ENCODE peak calls at places on chromosomes 4 and X, in seven cellular contexts. Y is A549; H is right cardiac atrium; F is astrocyte; A is A673; U is CD8-positive, alpha-beta T cell; V is transverse colon. Q is an unnamed sample. For H3K4me1, the result is how much of the 10 kb centered on the place peaks cover.

GRCh38 chr4:122921300-122921699 is 1.1 kb downstream of the NUDT6 start:
- DNase-seq in Y (no peak), A (no peak), H (no peak), F (no peak), V (no peak), U (no peak), Q (no peak)

GRCh38 chr4:8765084-8765483 is 106.6 kb downstream of the HMX1 start:
- DNase-seq in U (no peak), A (no peak), F (no peak), V (no peak), H (no peak), Y (no peak), Q (no peak)

GRCh38 chrX:1537031-1537715 is at the start of gene P2RY8:
- DNase-seq in V (peak), H (peak), F (no peak), U (peak), A (peak), Y (peak), Q (peak)

GRCh38 chr4:113921089-113921842 is 58.2 kb downstream of the ARSJ start:
- DNase-seq in F (peak), A (peak), U (no peak), Y (no peak), V (no peak), H (no peak), Q (no peak)

GRCh38 chr4:73593631-73594241 is 26.5 kb downstream of the RASSF6 start:
- DNase-seq in U (no peak), H (no peak), A (no peak), F (no peak), V (no peak), Y (no peak), Q (no peak)

GRCh38 chrX:25941559-25942250 is 196.4 kb upstream of the MAGEB18 start:
- DNase-seq in Y (no peak), V (no peak), F (peak), A (no peak), H (no peak), U (no peak), Q (no peak)

GRCh38 chr4:154490589-154491340 is 834 bp downstream of the DCHS2 start:
- DNase-seq in F (no peak), V (peak), A (no peak), H (no peak), Y (peak), U (no peak), Q (peak)

GRCh38 chr4:141486375-141486997 is 149.9 kb upstream of the IL15 start:
- DNase-seq in H (no peak), U (no peak), V (no peak), F (peak), A (peak), Y (no peak), Q (no peak)

GRCh38 chr4:37383579-37384229 is 139.2 kb downstream of the NWD2 start:
- DNase-seq in F (no peak), A (peak), V (peak), Y (peak), U (no peak), H (no peak), Q (no peak)

GRCh38 chr4:10722957-10723356 is 38.4 kb upstream of the CLNK start:
- DNase-seq in Y (no peak), V (no peak), F (no peak), H (no peak), A (no peak), U (no peak), Q (no peak)

GRCh38 chrX:152575331-152575730 is 62.4 kb upstream of the GABRQ start:
- DNase-seq in A (no peak), Y (no peak), H (no peak), F (peak), U (no peak), V (no peak), Q (no peak)

GRCh38 chr4:177393236-177393635 is 49.0 kb downstream of the AGA start:
- DNase-seq in H (no peak), A (no peak), U (peak), Y (no peak), V (peak), F (no peak), Q (no peak)

GRCh38 chrX:150035531-150035930 is 97.2 kb upstream of the EOLA2 start:
- DNase-seq in U (no peak), Y (peak), H (no peak), F (no peak), V (no peak), A (no peak), Q (no peak)

GRCh38 chrX:16658284-16658683 is 8.3 kb downstream of the S100G start:
- DNase-seq in H (no peak), A (no peak), F (peak), Y (no peak), U (no peak), V (no peak), Q (no peak)

GRCh38 chrX:110000854-110001701 is 1.8 kb upstream of the TMEM164 start:
- DNase-seq in H (no peak), U (no peak), F (no peak), Y (no peak), V (no peak), A (no peak), Q (no peak)

GRCh38 chr4:683982-684571 is 4.9 kb downstream of the SLC49A3 start:
- DNase-seq in A (peak), F (peak), V (peak), Y (no peak), U (no peak), H (peak), Q (peak)

GRCh38 chr4:129998436-129999150 is 902.6 kb downstream of the C4orf33 start:
- DNase-seq in H (no peak), A (no peak), Y (no peak), F (no peak), V (no peak), U (no peak), Q (no peak)

GRCh38 chrX:42075032-42075431 is 151.7 kb upstream of the CASK start:
- DNase-seq in H (no peak), F (no peak), Y (no peak), U (no peak), V (no peak), A (no peak), Q (no peak)

GRCh38 chr4:2768921-2769336 is 12.8 kb upstream of the TNIP2 start:
- DNase-seq in F (no peak), Y (no peak), V (no peak), U (no peak), A (no peak), H (no peak), Q (no peak)

GRCh38 chr4:101345596-101346311 is 1.6 kb downstream of the PPP3CA start:
- DNase-seq in A (peak), H (peak), Y (peak), U (peak), V (peak), F (no peak), Q (peak)

GRCh38 chr4:95507147-95507546 is 41.6 kb downstream of the UNC5C start:
- DNase-seq in U (no peak), Y (no peak), H (no peak), F (peak), V (no peak), A (no peak), Q (no peak)

GRCh38 chr4:87317527-87317926 is 5.2 kb downstream of the HSD17B13 start:
- DNase-seq in U (no peak), F (no peak), V (no peak), Y (no peak), H (no peak), A (no peak), Q (no peak)

GRCh38 chr4:87322754-87323153 is at the start of gene HSD17B13:
- DNase-seq in Y (no peak), U (no peak), F (no peak), V (no peak), A (no peak), H (no peak), Q (no peak)

GRCh38 chr4:87326460-87326859 is 3.8 kb upstream of the HSD17B13 start:
- DNase-seq in H (no peak), A (no peak), Y (no peak), U (no peak), V (no peak), F (no peak), Q (no peak)

GRCh38 chr4:87316961-87317360 is 5.7 kb downstream of the HSD17B13 start:
- DNase-seq in Y (no peak), V (no peak), H (no peak), F (no peak), A (no peak), U (no peak), Q (no peak)

DNA sequence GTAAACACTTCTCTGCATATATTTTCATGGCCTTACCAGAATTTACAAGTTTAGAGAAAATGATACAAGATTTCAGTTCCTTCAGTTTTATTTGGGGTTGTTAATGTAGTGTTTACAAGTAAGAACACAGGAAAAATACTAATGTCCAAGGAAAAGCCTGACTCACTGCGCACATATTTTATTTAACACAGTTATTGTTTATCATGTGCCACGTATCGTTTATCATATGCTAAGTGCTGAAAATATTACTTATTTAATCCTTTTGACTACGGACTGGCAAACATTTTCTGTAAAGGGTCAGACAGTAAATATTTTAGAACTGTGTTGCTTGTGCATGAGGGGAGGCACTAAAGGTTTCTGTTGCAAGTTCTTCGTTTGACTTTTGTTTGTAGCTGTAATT is 794 bp downstream of the HSD17B13 start:
- DNase-seq in F (no peak), A (no peak), H (no peak), U (no peak), V (no peak), Y (no peak), Q (no peak)
- H3K4me3 ChIP-seq in F (no peak), A (no peak), H (no peak), U (no peak), V (no peak), Y (no peak), Q (no peak)

GRCh38 chr4:156959298-156959702 is 12.3 kb downstream of the PDGFC start:
- DNase-seq in A (no peak), F (peak), U (no peak), Y (no peak), H (no peak), V (no peak), Q (no peak)

GRCh38 chr4:156962551-156962974 is 9.0 kb downstream of the PDGFC start:
- DNase-seq in H (no peak), Y (no peak), A (no peak), F (peak), V (no peak), U (no peak), Q (no peak)

GRCh38 chr4:156961241-156962068 is 10.1 kb downstream of the PDGFC start:
- DNase-seq in U (no peak), Y (no peak), V (no peak), F (peak), A (no peak), H (no peak), Q (no peak)

GRCh38 chr4:156962069-156962377 is 9.6 kb downstream of the PDGFC start:
- DNase-seq in V (no peak), A (no peak), H (no peak), F (no peak), Y (no peak), U (no peak), Q (no peak)

GRCh38 chr4:156963419-156963818 is 8.2 kb downstream of the PDGFC start:
- DNase-seq in F (no peak), U (no peak), A (no peak), V (no peak), H (no peak), Y (no peak), Q (no peak)
- H3K4me1 ChIP-seq in F (half or more), U (under half), A (half or more), V (under half), H (under half), Y (under half), Q (under half)

GRCh38 chrX:39691724-39692123 is 406.0 kb downstream of the BCOR start:
- DNase-seq in H (no peak), Y (no peak), A (no peak), V (no peak), F (no peak), U (no peak), Q (no peak)

GRCh38 chrX:39688219-39688575 is 409.6 kb downstream of the BCOR start:
- DNase-seq in V (no peak), H (no peak), F (no peak), Y (no peak), U (no peak), A (no peak), Q (no peak)

GRCh38 chrX:39690541-39691415 is 407.0 kb downstream of the BCOR start:
- DNase-seq in Y (no peak), F (no peak), A (no peak), V (peak), H (no peak), U (no peak), Q (no peak)

GRCh38 chrX:39689374-39690104 is 408.2 kb downstream of the BCOR start:
- DNase-seq in U (no peak), F (no peak), H (no peak), Y (no peak), A (no peak), V (peak), Q (no peak)

GRCh38 chrX:39688576-39689373 is 409.0 kb downstream of the BCOR start:
- DNase-seq in U (no peak), H (peak), V (peak), A (peak), F (no peak), Y (peak), Q (peak)
- H3K4me3 ChIP-seq in U (no peak), H (peak), V (peak), A (peak), F (peak), Y (peak), Q (peak)

DNA sequence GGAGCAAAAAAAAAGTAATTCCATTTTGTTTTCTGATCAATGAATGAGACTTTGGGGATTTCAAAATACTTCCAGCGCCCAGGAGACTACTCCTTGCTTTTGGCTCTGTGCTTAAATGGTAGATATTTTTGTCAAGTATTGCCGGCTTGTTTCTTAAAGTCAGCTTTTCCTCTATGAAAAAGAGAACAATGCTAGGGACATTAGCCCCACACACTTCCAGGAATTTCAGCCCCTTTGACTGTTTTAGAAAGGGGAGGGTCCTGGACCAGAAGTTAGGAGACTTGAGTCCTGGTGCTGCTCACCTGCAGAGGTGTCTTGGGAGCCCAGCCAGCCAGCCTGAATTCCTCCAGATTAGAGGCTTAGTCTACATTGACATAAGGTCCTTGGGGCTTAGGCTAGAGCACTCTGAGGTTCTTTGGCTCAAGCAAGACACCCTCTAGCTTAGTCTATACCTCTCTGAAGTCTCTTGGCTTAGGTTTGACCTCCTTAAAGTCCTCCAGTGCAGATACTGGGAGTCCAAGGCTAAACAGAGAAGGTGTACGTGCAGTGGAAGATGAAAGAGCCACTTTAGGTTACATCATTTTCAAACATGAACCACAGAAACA is 1.6 kb upstream of the SETD7 start:
- DNase-seq in U (no peak), A (no peak), F (no peak), V (no peak), Y (no peak), H (no peak), Q (no peak)
- H3K4me1 ChIP-seq in U (under half), A (half or more), F (under half), V (half or more), Y (under half), H (under half), Q (under half)

GRCh38 chr4:15766821-15767220 is 11.3 kb upstream of the CD38 start:
- DNase-seq in A (no peak), U (no peak), F (no peak), H (no peak), Y (no peak), V (no peak), Q (no peak)
- H3K4me3 ChIP-seq in A (no peak), U (peak), F (no peak), H (no peak), Y (no peak), V (no peak), Q (no peak)

GRCh38 chr4:142718981-142719380 is 127.1 kb downstream of the INPP4B start:
- DNase-seq in Y (no peak), H (no peak), V (no peak), F (no peak), A (no peak), U (no peak), Q (no peak)
- H3K4me1 ChIP-seq in Y (under half), H (under half), V (under half), F (under half), A (under half), U (under half), Q (under half)

DNA sequence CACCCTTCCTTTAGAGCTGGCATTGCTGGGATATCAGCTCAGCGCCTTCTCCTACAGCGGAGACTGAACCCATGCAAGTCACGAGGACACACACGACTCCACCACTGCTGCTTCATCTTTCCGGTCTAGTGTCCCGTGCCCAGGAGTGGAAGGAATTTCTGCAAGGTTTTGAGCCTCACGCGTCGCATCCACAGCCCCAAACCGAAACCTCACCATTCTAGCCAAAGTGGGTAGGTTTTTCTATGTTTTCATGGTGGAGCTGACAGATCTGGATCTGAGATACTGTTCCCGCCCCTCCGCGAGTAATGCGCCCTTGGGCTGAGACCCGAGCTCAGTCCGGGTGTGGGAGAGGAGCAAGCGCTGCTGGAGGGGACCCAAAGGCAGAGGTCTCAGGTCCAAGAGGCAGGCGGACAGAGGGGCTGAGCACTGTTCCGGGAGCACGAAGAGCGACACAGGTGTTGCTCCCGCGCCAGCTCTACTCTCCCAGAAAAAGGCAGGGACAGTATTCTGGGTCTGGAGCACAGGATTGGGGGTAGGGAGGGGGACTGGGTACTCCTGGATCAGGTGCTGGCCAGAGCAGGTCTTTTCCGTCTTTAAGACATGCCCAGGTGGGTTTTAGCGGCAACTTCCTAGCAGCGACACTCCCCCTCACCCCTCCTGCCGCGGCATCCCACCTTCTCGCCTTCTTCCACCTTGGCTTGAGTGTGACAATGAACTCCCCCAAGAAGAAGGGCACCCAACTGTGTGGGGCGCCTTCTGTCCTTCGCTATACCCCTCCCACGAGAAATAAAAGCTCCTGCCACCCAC is 1.9 kb downstream of the EPHA5 start:
- DNase-seq in V (no peak), U (no peak), H (peak), F (peak), Y (no peak), A (peak), Q (peak)
- H3K4me3 ChIP-seq in V (peak), U (no peak), H (peak), F (peak), Y (peak), A (peak), Q (peak)

GRCh38 chrX:70172964-70173363 is 4.3 kb upstream of the DGAT2L6 start:
- DNase-seq in V (no peak), A (no peak), Y (no peak), H (no peak), U (no peak), F (no peak), Q (no peak)
- H3K4me1 ChIP-seq in V (under half), A (under half), Y (under half), H (under half), U (under half), F (under half), Q (under half)

DNA sequence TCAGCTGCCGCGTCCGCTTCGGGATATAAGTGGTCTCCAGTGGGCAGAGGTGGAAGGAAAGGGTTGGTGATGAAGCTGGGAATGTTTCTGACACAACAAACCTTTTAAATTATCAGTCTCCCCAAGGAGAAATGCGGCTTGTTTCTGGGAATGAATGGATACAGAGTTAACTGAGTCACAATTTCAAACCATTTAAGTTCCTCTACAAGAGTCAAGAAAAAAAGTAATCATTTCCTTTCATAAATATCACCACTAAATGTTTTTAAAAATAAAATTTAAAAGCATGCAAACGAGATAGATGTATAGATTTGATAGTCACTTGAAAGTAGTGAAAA is 1.4 kb downstream of the GASK1B start:
- DNase-seq in H (no peak), V (no peak), Y (no peak), A (no peak), F (no peak), U (no peak), Q (no peak)
- H3K4me3 ChIP-seq in H (peak), V (peak), Y (no peak), A (no peak), F (no peak), U (no peak), Q (peak)

GRCh38 chr4:112858751-112859150 is 190.7 kb upstream of the ANK2 start:
- DNase-seq in H (no peak), F (no peak), Y (no peak), A (no peak), V (no peak), U (no peak), Q (no peak)
- H3K4me1 ChIP-seq in H (under half), F (under half), Y (under half), A (under half), V (under half), U (under half), Q (under half)

Q was measured in psoas muscle.